ENCODE peak calls at places on chromosomes 16 and 17, in four cellular contexts. T, F, P and X are unnamed samples.

GRCh38 chr17:49352587-49353154 is 9.4 kb downstream of the ZNF652 start:
- DNase-seq in T (no peak), F (no peak), P (no peak), X (no peak)

GRCh38 chr17:42107597-42108576 is 4.6 kb downstream of the DHX58 start:
- DNase-seq in T (peak; percentile 99), F (peak; percentile 90), P (no peak), X (peak; percentile 72)

GRCh38 chr17:5931611-5932010 is 138.6 kb upstream of the WSCD1 start:
- DNase-seq in T (no peak), F (no peak), P (no peak), X (no peak)

GRCh38 chr16:14371778-14372431 is 258.2 kb downstream of the PARN start:
- DNase-seq in T (peak; percentile 27), F (no peak), P (no peak), X (no peak)

GRCh38 chr17:19003966-19004600 is 481 bp downstream of the FAM83G start:
- DNase-seq in T (peak; percentile 62), F (peak; percentile 39), P (peak; percentile 19), X (peak; percentile 86)

GRCh38 chr16:3020247-3020603 is at the start of gene TNFRSF12A:
- DNase-seq in T (peak; percentile 80), F (peak; percentile 59), P (peak; percentile 46), X (peak; percentile 96)

GRCh38 chr17:62790554-62790953 is 17.6 kb downstream of the MARCHF10 start:
- DNase-seq in T (no peak), F (no peak), P (peak; percentile 42), X (peak; percentile 67)

GRCh38 chr16:20683812-20684211 is 13.7 kb downstream of the ACSM1 start:
- DNase-seq in T (no peak), F (no peak), P (no peak), X (no peak)

GRCh38 chr16:995087-995486 is 13.5 kb downstream of the SOX8 start:
- DNase-seq in T (no peak), F (no peak), P (peak; percentile 24), X (no peak)

GRCh38 chr17:31594416-31594815 is 202.9 kb downstream of the RAB11FIP4 start:
- DNase-seq in T (no peak), F (no peak), P (no peak), X (no peak)

GRCh38 chr16:15966420-15967222 is 17.2 kb downstream of the ABCC1 start:
- DNase-seq in T (no peak), F (no peak), P (peak; percentile 85), X (peak; percentile 84)

GRCh38 chr17:1186923-1187771 is 7.4 kb upstream of the ABR start:
- DNase-seq in T (peak; percentile 90), F (peak; percentile 64), P (peak; percentile 91), X (peak; percentile 94)

GRCh38 chr17:3040882-3041281 is 22.5 kb downstream of the OR1D5 start:
- DNase-seq in T (no peak), F (no peak), P (no peak), X (no peak)

GRCh38 chr16:31395647-31396046 is 2.5 kb downstream of the ITGAD start:
- DNase-seq in T (no peak), F (no peak), P (no peak), X (no peak)

GRCh38 chr17:64128787-64129514 is 993 bp downstream of the ERN1 start:
- DNase-seq in T (no peak), F (no peak), P (peak; percentile 50), X (peak; percentile 55)

GRCh38 chr17:3964203-3965122 is at the start of gene ATP2A3:
- DNase-seq in T (peak; percentile 52), F (peak; percentile 64), P (no peak), X (peak; percentile 63)

GRCh38 chr17:7214300-7215135 is 5.1 kb downstream of the DLG4 start:
- DNase-seq in T (peak; percentile 100), F (peak; percentile 98), P (peak; percentile 97), X (peak; percentile 96)

GRCh38 chr17:45149037-45149668 is 878 bp downstream of the HEXIM1 start:
- DNase-seq in T (peak; percentile 90), F (peak; percentile 67), P (peak; percentile 78), X (peak; percentile 88)

GRCh38 chr17:5897320-5897911 is 172.8 kb upstream of the WSCD1 start:
- DNase-seq in T (peak; percentile 42), F (no peak), P (no peak), X (no peak)

GRCh38 chr17:2090804-2091534 is 36.1 kb downstream of the HIC1 start:
- DNase-seq in T (peak; percentile 65), F (no peak), P (peak; percentile 93), X (peak; percentile 93)